ENCODE peak calls at places on chromosomes 2 and 18, in nine cellular contexts. M is heart left ventricle, C is sigmoid colon, W is spleen, Y is H1, N is breast epithelium, I is testis, H is suprapubic skin, Z is IMR-90. K is an unnamed sample.

GRCh38 chr2:132608222-132608795 is 61.7 kb downstream of the LYPD1 start:
- DNase-seq in M (no peak), C (no peak), W (no peak), Y (no peak), N (no peak), I (no peak), H (no peak), Z (no peak), K (no peak)

GRCh38 chr2:47561906-47562305 is 158.9 kb downstream of the MSH2 start:
- DNase-seq in M (no peak), C (no peak), W (no peak), Y (no peak), N (no peak), I (no peak), H (no peak), Z (no peak), K (no peak)

GRCh38 chr2:22273853-22274252 is 1111.1 kb upstream of the KLHL29 start:
- DNase-seq in M (no peak), C (no peak), W (no peak), Y (no peak), N (no peak), I (no peak), H (no peak), Z (no peak), K (no peak)

GRCh38 chr18:70227438-70227837 is 22.0 kb upstream of the RTTN start:
- DNase-seq in M (no peak), C (no peak), W (no peak), Y (no peak), N (no peak), I (no peak), H (no peak), Z (no peak), K (no peak)

GRCh38 chr2:222193328-222194008 is 105.3 kb downstream of the PAX3 start:
- DNase-seq in M (no peak), C (no peak), W (no peak), Y (no peak), N (no peak), I (no peak), H (no peak), Z (no peak), K (no peak)

GRCh38 chr18:55585050-55585449 is 2.9 kb downstream of the TCF4 start:
- DNase-seq in M (no peak), C (no peak), W (no peak), Y (no peak), N (no peak), I (no peak), H (no peak), Z (no peak), K (no peak)

GRCh38 chr2:195395351-195395750 is 261.7 kb upstream of the SLC39A10 start:
- DNase-seq in M (no peak), C (no peak), W (no peak), Y (no peak), N (no peak), I (no peak), H (no peak), Z (peak; percentile 42), K (no peak)

GRCh38 chr2:240588669-240589068 is 2.1 kb downstream of the CAPN10 start:
- DNase-seq in M (no peak), C (no peak), W (peak; percentile 52), Y (no peak), N (no peak), I (no peak), H (no peak), Z (no peak), K (no peak)

GRCh38 chr18:22838639-22839487 is 94.3 kb upstream of the RBBP8 start:
- DNase-seq in M (no peak), C (no peak), W (no peak), Y (no peak), N (no peak), I (no peak), H (no peak), Z (no peak), K (no peak)

GRCh38 chr18:3037423-3037915 is 24.5 kb upstream of the LPIN2 start:
- DNase-seq in M (no peak), C (no peak), W (no peak), Y (no peak), N (no peak), I (no peak), H (no peak), Z (peak; percentile 90), K (no peak)

GRCh38 chr2:63665806-63666205 is 77.0 kb downstream of the MDH1 start:
- DNase-seq in M (no peak), C (no peak), W (no peak), Y (no peak), N (no peak), I (no peak), H (no peak), Z (peak; percentile 89), K (no peak)

GRCh38 chr2:66170681-66171234 is 264.2 kb upstream of the MEIS1 start:
- DNase-seq in M (no peak), C (no peak), W (no peak), Y (no peak), N (no peak), I (no peak), H (no peak), Z (peak; percentile 1), K (no peak)

GRCh38 chr18:22783662-22784076 is 149.5 kb upstream of the RBBP8 start:
- DNase-seq in M (no peak), C (no peak), W (no peak), Y (peak; percentile 48), N (no peak), I (no peak), H (no peak), Z (no peak), K (no peak)

GRCh38 chr18:12079504-12080237 is 14.0 kb upstream of the ANKRD62 start:
- DNase-seq in M (no peak), C (no peak), W (no peak), Y (no peak), N (no peak), I (peak; percentile 60), H (no peak), Z (peak; percentile 30), K (peak; percentile 52)

GRCh38 chr18:58535340-58536186 is 93.3 kb downstream of the ALPK2 start:
- DNase-seq in M (no peak), C (no peak), W (no peak), Y (no peak), N (no peak), I (no peak), H (no peak), Z (peak; percentile 22), K (no peak)

GRCh38 chr2:43032248-43032893 is 194.0 kb downstream of the ZFP36L2 start:
- DNase-seq in M (peak; percentile 66), C (peak; percentile 88), W (peak; percentile 59), Y (no peak), N (no peak), I (peak; percentile 80), H (peak; percentile 82), Z (no peak), K (peak; percentile 87)

DNA sequence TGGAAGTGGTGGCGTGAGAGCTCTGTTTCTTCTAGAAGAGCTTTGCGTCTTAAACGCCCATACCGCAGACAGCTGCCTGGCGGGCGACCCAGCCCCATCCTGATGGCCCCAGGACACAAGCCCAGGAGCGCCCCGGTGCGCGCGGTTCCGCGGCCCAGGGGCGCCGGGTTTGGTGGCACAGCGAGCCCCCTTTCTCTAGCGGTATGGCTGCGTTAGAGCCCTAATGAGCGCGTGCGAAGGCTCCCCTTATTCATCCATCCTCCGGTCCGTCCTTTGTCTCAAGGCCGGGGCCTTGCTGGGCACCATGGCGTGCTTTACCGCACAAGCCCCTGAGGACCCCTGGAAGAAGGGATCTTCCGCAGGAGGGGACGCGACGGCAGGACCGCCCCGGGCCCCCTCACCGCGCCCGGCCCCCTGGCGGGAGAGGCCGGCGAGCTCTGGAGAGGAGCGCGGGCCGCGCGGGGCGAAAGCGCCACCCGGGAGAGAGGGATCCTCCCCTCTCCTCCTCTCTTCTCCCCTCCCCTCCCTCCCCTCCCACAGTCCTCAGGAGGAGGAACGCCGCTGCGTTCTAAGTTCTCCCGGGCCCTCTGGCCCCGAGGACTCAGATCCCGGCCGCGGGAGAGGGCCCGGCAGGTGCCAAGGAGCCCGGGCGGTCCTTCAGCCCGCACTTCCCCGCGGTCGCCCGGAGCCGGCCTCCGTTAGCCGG is 626 bp upstream of the SLC1A4 start:
- DNase-seq in M (peak; percentile 69), C (peak; percentile 88), W (peak; percentile 85), Y (peak; percentile 71), N (peak; percentile 67), I (peak; percentile 72), H (peak; percentile 68), Z (peak; percentile 89), K (peak; percentile 72)
- TF ChIP-seq POLR2A in M (no peak), C (peak; percentile 36), W (no peak), Y (no peak), N (no peak), I (peak; percentile 21), H (peak; percentile 37), Z (peak; percentile 93), K (peak; percentile 68)

GRCh38 chr2:155841442-155841841 is 491.1 kb downstream of the NR4A2 start:
- DNase-seq in M (no peak), C (no peak), W (no peak), Y (no peak), N (no peak), I (no peak), H (no peak), Z (no peak), K (no peak)
- H3K4me3 ChIP-seq in M (no peak overlapping the region), C (no peak overlapping the region), W (no peak overlapping the region), Y (no peak overlapping the region), N (no peak overlapping the region), I (no peak overlapping the region), H (no peak overlapping the region), Z (no peak overlapping the region), K (no peak overlapping the region)

DNA sequence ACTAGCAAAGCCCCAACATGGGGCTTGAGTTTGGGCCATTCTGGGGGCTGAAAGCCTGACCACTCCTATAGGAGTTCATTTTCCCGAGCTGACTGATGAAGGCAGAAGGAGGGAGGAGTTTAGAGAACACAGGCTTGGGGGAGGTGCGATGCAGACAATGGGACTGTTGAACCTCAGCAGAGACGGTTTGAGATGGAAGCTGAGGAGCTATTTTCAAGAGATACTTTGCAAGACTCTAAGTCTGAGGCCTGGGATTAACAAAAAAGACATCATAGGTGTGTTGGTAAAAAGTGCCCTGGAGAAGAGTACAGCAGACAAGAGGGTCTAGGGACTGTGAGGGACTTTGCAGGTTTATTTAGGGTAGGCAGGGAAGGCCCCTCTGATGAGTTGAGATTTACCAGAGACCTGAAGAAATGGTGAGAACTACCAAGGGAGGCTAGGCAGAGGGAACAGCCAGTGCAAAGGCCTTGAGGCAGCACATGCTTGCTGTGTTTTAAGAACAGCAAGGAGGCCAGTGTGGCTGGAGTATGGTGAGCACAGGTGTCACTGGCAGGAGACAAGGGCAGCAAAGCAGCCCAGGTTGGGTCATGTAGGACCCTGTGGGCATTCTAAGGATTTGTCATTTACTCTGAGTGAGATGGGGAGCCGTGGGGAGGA is 31.6 kb downstream of the PCBP1 start:
- DNase-seq in M (no peak), C (no peak), W (peak; percentile 46), Y (no peak), N (no peak), I (peak; percentile 81), H (no peak), Z (no peak), K (peak; percentile 10)
- TF ChIP-seq POLR2A in M (no peak), C (no peak), W (no peak), Y (no peak), N (no peak), I (no peak), H (no peak), Z (no peak), K (no peak)

DNA sequence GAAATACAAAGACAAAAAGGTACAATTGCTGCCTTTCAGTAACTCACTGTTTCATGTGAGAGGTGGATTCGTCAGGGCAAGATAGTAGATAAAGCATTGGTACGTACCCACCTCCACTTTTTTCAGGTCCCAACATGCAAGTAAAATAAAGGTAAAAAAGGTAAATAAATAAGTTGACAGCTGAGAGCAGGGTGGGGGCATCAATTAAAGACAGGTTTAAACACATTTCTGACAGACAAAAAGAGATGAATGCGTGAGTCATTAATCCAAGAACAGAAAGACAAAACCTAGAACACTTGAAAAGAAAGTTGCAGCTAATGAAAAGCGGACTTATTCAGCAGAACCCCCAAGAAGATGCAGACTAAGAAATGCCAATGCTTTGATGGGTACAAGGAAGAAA is 979.6 kb upstream of the CDH2 start:
- DNase-seq in M (no peak), C (no peak), W (no peak), Y (no peak), N (no peak), I (no peak), H (no peak), Z (no peak), K (no peak)
- H3K4me3 ChIP-seq in M (no peak overlapping the region), C (no peak overlapping the region), W (no peak overlapping the region), Y (no peak overlapping the region), N (no peak overlapping the region), I (no peak overlapping the region), H (no peak overlapping the region), Z (no peak overlapping the region), K (no peak overlapping the region)

K was measured in ovary.